ENCODE peak calls at places on chromosomes 6 and 20, in eight cellular contexts. One of them, this sample, is unnamed.

GRCh38 chr20:38673731-38674177 is 50.5 kb upstream of the SLC32A1 start:
- DNase-seq in GM20000: no peak
- DNase-seq in heart left ventricle: no peak
- DNase-seq in RWPE1: no peak
- DNase-seq in ovary: no peak
- DNase-seq in mesothelial cell of epicardium: no peak
- DNase-seq in HFF-Myc: no peak
- DNase-seq in coronary artery: no peak
- DNase-seq in this sample: peak

GRCh38 chr6:87473419-87473903 is 687 bp downstream of the SLC35A1 start:
- DNase-seq in mesothelial cell of epicardium: no peak
- DNase-seq in HFF-Myc: peak
- DNase-seq in RWPE1: peak
- DNase-seq in ovary: no peak
- DNase-seq in coronary artery: no peak
- DNase-seq in heart left ventricle: no peak
- DNase-seq in GM20000: peak
- DNase-seq in this sample: no peak

GRCh38 chr6:106134906-106135634 is 48.9 kb downstream of the PRDM1 start:
- DNase-seq in RWPE1: peak
- DNase-seq in HFF-Myc: no peak
- DNase-seq in ovary: no peak
- DNase-seq in heart left ventricle: no peak
- DNase-seq in mesothelial cell of epicardium: no peak
- DNase-seq in coronary artery: peak
- DNase-seq in GM20000: no peak
- DNase-seq in this sample: no peak

GRCh38 chr6:11094411-11094851 is 797 bp downstream of the SMIM13 start:
- DNase-seq in heart left ventricle: peak
- DNase-seq in ovary: peak
- DNase-seq in HFF-Myc: no peak
- DNase-seq in mesothelial cell of epicardium: no peak
- DNase-seq in coronary artery: peak
- DNase-seq in GM20000: peak
- DNase-seq in RWPE1: peak
- DNase-seq in this sample: peak

GRCh38 chr6:81822584-81822983 is 70.1 kb upstream of the TENT5A start:
- DNase-seq in coronary artery: no peak
- DNase-seq in RWPE1: no peak
- DNase-seq in HFF-Myc: no peak
- DNase-seq in ovary: no peak
- DNase-seq in mesothelial cell of epicardium: no peak
- DNase-seq in GM20000: no peak
- DNase-seq in heart left ventricle: no peak
- DNase-seq in this sample: no peak

GRCh38 chr6:1634081-1634480 is 24.4 kb downstream of the FOXC1 start:
- DNase-seq in mesothelial cell of epicardium: no peak
- DNase-seq in coronary artery: no peak
- DNase-seq in HFF-Myc: no peak
- DNase-seq in RWPE1: no peak
- DNase-seq in ovary: no peak
- DNase-seq in GM20000: no peak
- DNase-seq in heart left ventricle: no peak
- DNase-seq in this sample: no peak

GRCh38 chr6:137690721-137691120 is 176.3 kb upstream of the TNFAIP3 start:
- DNase-seq in GM20000: no peak
- DNase-seq in HFF-Myc: no peak
- DNase-seq in RWPE1: no peak
- DNase-seq in mesothelial cell of epicardium: no peak
- DNase-seq in heart left ventricle: no peak
- DNase-seq in coronary artery: no peak
- DNase-seq in ovary: no peak
- DNase-seq in this sample: no peak

GRCh38 chr6:29602564-29603361 is 17.8 kb downstream of the OR2H2 start:
- DNase-seq in HFF-Myc: no peak
- DNase-seq in mesothelial cell of epicardium: no peak
- DNase-seq in coronary artery: no peak
- DNase-seq in ovary: no peak
- DNase-seq in heart left ventricle: no peak
- DNase-seq in GM20000: no peak
- DNase-seq in RWPE1: peak
- DNase-seq in this sample: peak

GRCh38 chr6:111844921-111845320 is 28.3 kb downstream of the FYN start:
- DNase-seq in mesothelial cell of epicardium: no peak
- DNase-seq in heart left ventricle: no peak
- DNase-seq in GM20000: no peak
- DNase-seq in RWPE1: no peak
- DNase-seq in coronary artery: no peak
- DNase-seq in ovary: no peak
- DNase-seq in HFF-Myc: no peak
- DNase-seq in this sample: no peak

GRCh38 chr6:44113396-44113795 is 13.9 kb downstream of the MRPL14 start:
- DNase-seq in HFF-Myc: no peak
- DNase-seq in ovary: no peak
- DNase-seq in mesothelial cell of epicardium: no peak
- DNase-seq in heart left ventricle: no peak
- DNase-seq in RWPE1: no peak
- DNase-seq in GM20000: no peak
- DNase-seq in coronary artery: no peak
- DNase-seq in this sample: no peak
- TF ChIP-seq CTCF in HFF-Myc: peak
- TF ChIP-seq CTCF in ovary: no peak
- TF ChIP-seq CTCF in mesothelial cell of epicardium: peak
- TF ChIP-seq CTCF in heart left ventricle: no peak
- TF ChIP-seq CTCF in RWPE1: no peak
- TF ChIP-seq CTCF in GM20000: no peak
- TF ChIP-seq CTCF in coronary artery: no peak
- TF ChIP-seq CTCF in this sample: peak

GRCh38 chr6:20211037-20211940 is 980 bp downstream of the MBOAT1 start:
- DNase-seq in mesothelial cell of epicardium: no peak
- DNase-seq in ovary: no peak
- DNase-seq in RWPE1: peak
- DNase-seq in GM20000: peak
- DNase-seq in heart left ventricle: no peak
- DNase-seq in coronary artery: no peak
- DNase-seq in HFF-Myc: no peak
- DNase-seq in this sample: no peak

GRCh38 chr6:20213271-20213798 is 1.1 kb upstream of the MBOAT1 start:
- DNase-seq in heart left ventricle: no peak
- DNase-seq in coronary artery: no peak
- DNase-seq in RWPE1: no peak
- DNase-seq in ovary: no peak
- DNase-seq in mesothelial cell of epicardium: no peak
- DNase-seq in GM20000: no peak
- DNase-seq in HFF-Myc: no peak
- DNase-seq in this sample: no peak

GRCh38 chr6:20211941-20212391 is 303 bp downstream of the MBOAT1 start:
- DNase-seq in GM20000: peak
- DNase-seq in RWPE1: peak
- DNase-seq in ovary: no peak
- DNase-seq in heart left ventricle: no peak
- DNase-seq in coronary artery: no peak
- DNase-seq in HFF-Myc: no peak
- DNase-seq in mesothelial cell of epicardium: peak
- DNase-seq in this sample: peak

GRCh38 chr6:20210158-20210557 is 2.1 kb downstream of the MBOAT1 start:
- DNase-seq in ovary: no peak
- DNase-seq in GM20000: no peak
- DNase-seq in coronary artery: no peak
- DNase-seq in mesothelial cell of epicardium: no peak
- DNase-seq in heart left ventricle: no peak
- DNase-seq in RWPE1: no peak
- DNase-seq in HFF-Myc: no peak
- DNase-seq in this sample: no peak

DNA sequence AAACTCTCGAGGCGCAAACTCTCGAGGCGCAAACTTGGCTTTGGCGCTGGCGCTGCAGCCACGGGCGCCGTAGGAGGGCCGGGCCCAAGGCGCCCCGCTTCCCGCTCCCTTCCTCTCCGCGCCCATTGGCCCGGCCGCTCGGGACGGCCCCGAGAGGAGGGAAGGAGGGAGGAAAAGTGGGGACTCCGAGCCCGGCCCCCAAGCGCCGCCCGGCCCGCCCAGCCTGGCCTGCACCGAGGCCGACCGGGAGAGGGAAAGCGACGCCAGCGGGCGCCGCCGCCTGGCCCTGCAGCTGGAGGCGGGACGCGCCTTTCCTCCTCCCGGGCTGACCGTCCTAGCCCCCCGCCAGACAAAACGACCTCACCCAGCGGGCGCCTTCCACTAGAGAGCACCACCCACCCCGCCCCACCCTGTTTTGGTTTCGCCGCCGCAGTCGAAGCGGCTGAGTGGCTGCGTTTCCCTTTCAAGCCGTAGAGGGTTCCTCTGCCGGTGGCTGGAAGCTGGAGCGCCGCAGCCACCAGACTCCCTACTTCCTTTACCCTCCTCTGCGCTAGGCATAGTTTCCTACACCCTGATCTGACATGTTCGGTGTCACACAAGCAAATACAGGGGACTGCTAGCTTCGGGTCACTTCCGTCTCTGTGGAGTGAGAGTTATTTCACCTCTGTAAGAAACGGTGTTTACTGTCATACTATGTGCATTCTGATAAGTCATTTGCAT is at the start of gene MBOAT1:
- DNase-seq in RWPE1: peak
- DNase-seq in coronary artery: peak
- DNase-seq in GM20000: peak
- DNase-seq in HFF-Myc: peak
- DNase-seq in ovary: peak
- DNase-seq in mesothelial cell of epicardium: peak
- DNase-seq in heart left ventricle: peak
- DNase-seq in this sample: peak
- TF ChIP-seq CTCF in RWPE1: no peak
- TF ChIP-seq CTCF in coronary artery: no peak
- TF ChIP-seq CTCF in GM20000: no peak
- TF ChIP-seq CTCF in HFF-Myc: no peak
- TF ChIP-seq CTCF in ovary: no peak
- TF ChIP-seq CTCF in mesothelial cell of epicardium: no peak
- TF ChIP-seq CTCF in heart left ventricle: peak
- TF ChIP-seq CTCF in this sample: no peak

GRCh38 chr6:142236686-142237085 is 65.1 kb upstream of the ADGRG6 start:
- DNase-seq in heart left ventricle: no peak
- DNase-seq in GM20000: no peak
- DNase-seq in coronary artery: no peak
- DNase-seq in mesothelial cell of epicardium: no peak
- DNase-seq in RWPE1: no peak
- DNase-seq in HFF-Myc: no peak
- DNase-seq in ovary: no peak
- DNase-seq in this sample: no peak

GRCh38 chr6:142246960-142247359 is 54.8 kb upstream of the ADGRG6 start:
- DNase-seq in RWPE1: no peak
- DNase-seq in ovary: no peak
- DNase-seq in heart left ventricle: no peak
- DNase-seq in mesothelial cell of epicardium: no peak
- DNase-seq in HFF-Myc: no peak
- DNase-seq in coronary artery: no peak
- DNase-seq in GM20000: no peak
- DNase-seq in this sample: no peak

GRCh38 chr6:142240203-142240602 is 61.6 kb upstream of the ADGRG6 start:
- DNase-seq in HFF-Myc: no peak
- DNase-seq in RWPE1: no peak
- DNase-seq in mesothelial cell of epicardium: no peak
- DNase-seq in ovary: no peak
- DNase-seq in heart left ventricle: no peak
- DNase-seq in GM20000: no peak
- DNase-seq in coronary artery: no peak
- DNase-seq in this sample: no peak

DNA sequence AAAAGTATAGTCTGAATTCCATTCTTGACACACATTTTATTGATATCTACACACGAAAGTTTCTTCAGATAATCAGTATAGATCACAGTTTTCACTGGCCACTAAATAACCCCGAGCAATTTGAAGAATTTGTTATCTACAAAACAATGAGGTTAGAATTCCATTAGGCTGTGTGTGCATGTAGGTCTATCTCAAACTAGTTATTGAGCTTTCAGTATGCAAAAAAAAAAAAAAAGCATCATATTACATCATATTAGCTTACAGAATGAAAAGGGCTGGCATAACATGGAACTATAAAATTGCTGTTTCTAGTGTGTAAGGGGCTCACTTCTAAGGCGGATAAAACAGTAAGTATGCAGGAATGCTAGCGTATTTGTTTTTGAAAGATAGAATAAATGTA is 59.5 kb upstream of the ADGRG6 start:
- DNase-seq in HFF-Myc: no peak
- DNase-seq in mesothelial cell of epicardium: no peak
- DNase-seq in heart left ventricle: no peak
- DNase-seq in coronary artery: no peak
- DNase-seq in RWPE1: no peak
- DNase-seq in ovary: no peak
- DNase-seq in GM20000: no peak
- DNase-seq in this sample: no peak
- TF ChIP-seq CTCF in HFF-Myc: no peak
- TF ChIP-seq CTCF in mesothelial cell of epicardium: no peak
- TF ChIP-seq CTCF in heart left ventricle: no peak
- TF ChIP-seq CTCF in coronary artery: no peak
- TF ChIP-seq CTCF in RWPE1: no peak
- TF ChIP-seq CTCF in ovary: no peak
- TF ChIP-seq CTCF in GM20000: no peak
- TF ChIP-seq CTCF in this sample: no peak

GRCh38 chr6:132714160-132714559 is 305 bp upstream of the VNN1 start:
- DNase-seq in GM20000: no peak
- DNase-seq in HFF-Myc: no peak
- DNase-seq in heart left ventricle: no peak
- DNase-seq in coronary artery: no peak
- DNase-seq in ovary: no peak
- DNase-seq in mesothelial cell of epicardium: no peak
- DNase-seq in RWPE1: no peak
- DNase-seq in this sample: no peak

GRCh38 chr6:132712366-132712765 is 1.5 kb downstream of the VNN1 start:
- DNase-seq in RWPE1: peak
- DNase-seq in heart left ventricle: no peak
- DNase-seq in coronary artery: no peak
- DNase-seq in HFF-Myc: no peak
- DNase-seq in ovary: no peak
- DNase-seq in GM20000: no peak
- DNase-seq in mesothelial cell of epicardium: no peak
- DNase-seq in this sample: no peak

GRCh38 chr6:132713355-132714134 is at the start of gene VNN1:
- DNase-seq in HFF-Myc: no peak
- DNase-seq in coronary artery: no peak
- DNase-seq in RWPE1: no peak
- DNase-seq in heart left ventricle: peak
- DNase-seq in mesothelial cell of epicardium: no peak
- DNase-seq in GM20000: no peak
- DNase-seq in ovary: no peak
- DNase-seq in this sample: no peak

GRCh38 chr6:132716238-132716637 is 2.4 kb upstream of the VNN1 start:
- DNase-seq in GM20000: no peak
- DNase-seq in heart left ventricle: no peak
- DNase-seq in RWPE1: no peak
- DNase-seq in coronary artery: no peak
- DNase-seq in ovary: no peak
- DNase-seq in HFF-Myc: no peak
- DNase-seq in mesothelial cell of epicardium: no peak
- DNase-seq in this sample: no peak

DNA sequence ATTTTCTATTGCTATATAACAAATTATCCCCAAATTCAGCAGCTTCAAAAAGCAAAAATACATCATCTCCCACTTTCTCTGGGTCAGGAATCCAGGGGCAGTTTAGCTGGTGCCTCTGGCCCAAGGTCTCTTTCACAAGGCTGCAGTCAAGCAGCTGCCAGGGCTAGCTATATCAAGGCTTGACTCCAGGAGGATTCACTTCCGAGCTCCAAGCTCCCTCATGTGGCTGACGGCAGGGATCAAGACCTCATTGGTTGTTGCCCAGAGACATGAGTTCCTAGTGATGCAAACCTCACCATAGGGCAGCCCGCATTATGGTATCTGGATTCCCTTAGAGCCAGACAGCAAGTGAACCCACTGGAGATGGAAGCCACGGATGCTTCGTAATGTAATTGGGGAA is 1.3 kb upstream of the VNN1 start:
- DNase-seq in GM20000: no peak
- DNase-seq in mesothelial cell of epicardium: no peak
- DNase-seq in RWPE1: peak
- DNase-seq in ovary: no peak
- DNase-seq in heart left ventricle: peak
- DNase-seq in HFF-Myc: no peak
- DNase-seq in coronary artery: no peak
- DNase-seq in this sample: peak
- TF ChIP-seq CTCF in GM20000: no peak
- TF ChIP-seq CTCF in mesothelial cell of epicardium: no peak
- TF ChIP-seq CTCF in RWPE1: no peak
- TF ChIP-seq CTCF in ovary: no peak
- TF ChIP-seq CTCF in heart left ventricle: no peak
- TF ChIP-seq CTCF in HFF-Myc: peak
- TF ChIP-seq CTCF in coronary artery: no peak
- TF ChIP-seq CTCF in this sample: no peak